ENCODE peak calls at places on chromosomes 6 and 20, in seven cellular contexts. One of them, this sample, is unnamed.

GRCh38 chr6:125789576-125790402 is 971 bp upstream of the NCOA7 start:
- DNase-seq in AG10803: peak
- DNase-seq in endothelial cell: peak
- DNase-seq in HTR-8/SVneo: no peak
- DNase-seq in activated T-cell treated with anti-CD3 and anti-CD28 coated beads, Interleukin-2, amount 50 U/mL, for 72 hours: peak
- DNase-seq in T-helper 1 cell: peak
- DNase-seq in fibroblast of lung: peak
- DNase-seq in this sample: no peak

GRCh38 chr6:33826537-33826936 is 22.7 kb upstream of the MLN start:
- DNase-seq in fibroblast of lung: no peak
- DNase-seq in endothelial cell: no peak
- DNase-seq in HTR-8/SVneo: no peak
- DNase-seq in AG10803: no peak
- DNase-seq in T-helper 1 cell: no peak
- DNase-seq in activated T-cell treated with anti-CD3 and anti-CD28 coated beads, Interleukin-2, amount 50 U/mL, for 72 hours: no peak
- DNase-seq in this sample: peak

GRCh38 chr6:20715135-20715806 is 181.0 kb downstream of the CDKAL1 start:
- DNase-seq in fibroblast of lung: no peak
- DNase-seq in AG10803: no peak
- DNase-seq in HTR-8/SVneo: no peak
- DNase-seq in activated T-cell treated with anti-CD3 and anti-CD28 coated beads, Interleukin-2, amount 50 U/mL, for 72 hours: no peak
- DNase-seq in endothelial cell: no peak
- DNase-seq in T-helper 1 cell: no peak
- DNase-seq in this sample: no peak

GRCh38 chr20:10863337-10864060 is 189.7 kb upstream of the JAG1 start:
- DNase-seq in activated T-cell treated with anti-CD3 and anti-CD28 coated beads, Interleukin-2, amount 50 U/mL, for 72 hours: no peak
- DNase-seq in T-helper 1 cell: no peak
- DNase-seq in AG10803: peak
- DNase-seq in HTR-8/SVneo: no peak
- DNase-seq in endothelial cell: no peak
- DNase-seq in fibroblast of lung: peak
- DNase-seq in this sample: no peak

GRCh38 chr20:64057628-64058498 is 5.1 kb upstream of the TCEA2 start:
- DNase-seq in T-helper 1 cell: peak
- DNase-seq in HTR-8/SVneo: peak
- DNase-seq in AG10803: peak
- DNase-seq in endothelial cell: peak
- DNase-seq in fibroblast of lung: peak
- DNase-seq in activated T-cell treated with anti-CD3 and anti-CD28 coated beads, Interleukin-2, amount 50 U/mL, for 72 hours: peak
- DNase-seq in this sample: peak

GRCh38 chr20:57181639-57182038 is 84.8 kb downstream of the BMP7 start:
- DNase-seq in activated T-cell treated with anti-CD3 and anti-CD28 coated beads, Interleukin-2, amount 50 U/mL, for 72 hours: no peak
- DNase-seq in fibroblast of lung: no peak
- DNase-seq in T-helper 1 cell: no peak
- DNase-seq in endothelial cell: no peak
- DNase-seq in HTR-8/SVneo: no peak
- DNase-seq in AG10803: no peak
- DNase-seq in this sample: no peak

GRCh38 chr20:58020656-58021454 is 207.6 kb downstream of the ANKRD60 start:
- DNase-seq in fibroblast of lung: no peak
- DNase-seq in T-helper 1 cell: no peak
- DNase-seq in activated T-cell treated with anti-CD3 and anti-CD28 coated beads, Interleukin-2, amount 50 U/mL, for 72 hours: no peak
- DNase-seq in endothelial cell: no peak
- DNase-seq in HTR-8/SVneo: no peak
- DNase-seq in AG10803: no peak
- DNase-seq in this sample: peak

GRCh38 chr20:48278961-48279481 is 493.7 kb upstream of the SULF2 start:
- DNase-seq in activated T-cell treated with anti-CD3 and anti-CD28 coated beads, Interleukin-2, amount 50 U/mL, for 72 hours: no peak
- DNase-seq in HTR-8/SVneo: no peak
- DNase-seq in endothelial cell: no peak
- DNase-seq in fibroblast of lung: no peak
- DNase-seq in T-helper 1 cell: no peak
- DNase-seq in AG10803: no peak
- DNase-seq in this sample: no peak

GRCh38 chr6:23180504-23181293 is 611.3 kb downstream of the HDGFL1 start:
- DNase-seq in T-helper 1 cell: no peak
- DNase-seq in endothelial cell: no peak
- DNase-seq in HTR-8/SVneo: no peak
- DNase-seq in activated T-cell treated with anti-CD3 and anti-CD28 coated beads, Interleukin-2, amount 50 U/mL, for 72 hours: no peak
- DNase-seq in fibroblast of lung: peak
- DNase-seq in AG10803: peak
- DNase-seq in this sample: no peak

GRCh38 chr6:12467706-12468670 is 177.8 kb downstream of the EDN1 start:
- DNase-seq in T-helper 1 cell: no peak
- DNase-seq in endothelial cell: no peak
- DNase-seq in fibroblast of lung: no peak
- DNase-seq in AG10803: peak
- DNase-seq in activated T-cell treated with anti-CD3 and anti-CD28 coated beads, Interleukin-2, amount 50 U/mL, for 72 hours: no peak
- DNase-seq in HTR-8/SVneo: no peak
- DNase-seq in this sample: no peak

GRCh38 chr6:168447282-168447681 is 6.3 kb downstream of the SMOC2 start:
- DNase-seq in fibroblast of lung: no peak
- DNase-seq in AG10803: no peak
- DNase-seq in HTR-8/SVneo: no peak
- DNase-seq in endothelial cell: no peak
- DNase-seq in activated T-cell treated with anti-CD3 and anti-CD28 coated beads, Interleukin-2, amount 50 U/mL, for 72 hours: no peak
- DNase-seq in T-helper 1 cell: no peak
- DNase-seq in this sample: no peak

GRCh38 chr6:68651018-68651985 is 16.2 kb downstream of the ADGRB3 start:
- DNase-seq in endothelial cell: no peak
- DNase-seq in activated T-cell treated with anti-CD3 and anti-CD28 coated beads, Interleukin-2, amount 50 U/mL, for 72 hours: no peak
- DNase-seq in T-helper 1 cell: no peak
- DNase-seq in fibroblast of lung: peak
- DNase-seq in HTR-8/SVneo: no peak
- DNase-seq in AG10803: peak
- DNase-seq in this sample: no peak

GRCh38 chr20:37711987-37712961 is 18.4 kb downstream of the CTNNBL1 start:
- DNase-seq in AG10803: no peak
- DNase-seq in HTR-8/SVneo: no peak
- DNase-seq in activated T-cell treated with anti-CD3 and anti-CD28 coated beads, Interleukin-2, amount 50 U/mL, for 72 hours: no peak
- DNase-seq in T-helper 1 cell: no peak
- DNase-seq in fibroblast of lung: no peak
- DNase-seq in endothelial cell: no peak
- DNase-seq in this sample: no peak

GRCh38 chr20:38061109-38061508 is 27.6 kb downstream of the RPRD1B start:
- DNase-seq in T-helper 1 cell: no peak
- DNase-seq in endothelial cell: no peak
- DNase-seq in AG10803: no peak
- DNase-seq in fibroblast of lung: no peak
- DNase-seq in activated T-cell treated with anti-CD3 and anti-CD28 coated beads, Interleukin-2, amount 50 U/mL, for 72 hours: no peak
- DNase-seq in HTR-8/SVneo: no peak
- DNase-seq in this sample: no peak

GRCh38 chr20:63855363-63856110 is 5.8 kb upstream of the ABHD16B start:
- DNase-seq in T-helper 1 cell: no peak
- DNase-seq in endothelial cell: no peak
- DNase-seq in fibroblast of lung: no peak
- DNase-seq in AG10803: no peak
- DNase-seq in activated T-cell treated with anti-CD3 and anti-CD28 coated beads, Interleukin-2, amount 50 U/mL, for 72 hours: no peak
- DNase-seq in HTR-8/SVneo: no peak
- DNase-seq in this sample: peak

GRCh38 chr20:36836591-36837329 is 39.2 kb upstream of the TLDC2 start:
- DNase-seq in fibroblast of lung: peak
- DNase-seq in endothelial cell: peak
- DNase-seq in HTR-8/SVneo: peak
- DNase-seq in activated T-cell treated with anti-CD3 and anti-CD28 coated beads, Interleukin-2, amount 50 U/mL, for 72 hours: peak
- DNase-seq in T-helper 1 cell: peak
- DNase-seq in AG10803: peak
- DNase-seq in this sample: peak

GRCh38 chr6:145532361-145532760 is 203.0 kb downstream of the EPM2A start:
- DNase-seq in endothelial cell: no peak
- DNase-seq in activated T-cell treated with anti-CD3 and anti-CD28 coated beads, Interleukin-2, amount 50 U/mL, for 72 hours: no peak
- DNase-seq in T-helper 1 cell: no peak
- DNase-seq in HTR-8/SVneo: no peak
- DNase-seq in fibroblast of lung: no peak
- DNase-seq in AG10803: no peak
- DNase-seq in this sample: no peak

GRCh38 chr20:63881451-63882226 is 13.3 kb upstream of the DNAJC5 start:
- DNase-seq in fibroblast of lung: no peak
- DNase-seq in AG10803: no peak
- DNase-seq in HTR-8/SVneo: no peak
- DNase-seq in activated T-cell treated with anti-CD3 and anti-CD28 coated beads, Interleukin-2, amount 50 U/mL, for 72 hours: no peak
- DNase-seq in T-helper 1 cell: no peak
- DNase-seq in endothelial cell: no peak
- DNase-seq in this sample: peak

GRCh38 chr6:93036835-93037234 is 382.5 kb downstream of the EPHA7 start:
- DNase-seq in fibroblast of lung: peak
- DNase-seq in activated T-cell treated with anti-CD3 and anti-CD28 coated beads, Interleukin-2, amount 50 U/mL, for 72 hours: no peak
- DNase-seq in T-helper 1 cell: peak
- DNase-seq in endothelial cell: no peak
- DNase-seq in HTR-8/SVneo: no peak
- DNase-seq in AG10803: no peak
- DNase-seq in this sample: no peak

GRCh38 chr6:106666290-106667021 is 37.1 kb downstream of the QRSL1 start:
- DNase-seq in fibroblast of lung: no peak
- DNase-seq in activated T-cell treated with anti-CD3 and anti-CD28 coated beads, Interleukin-2, amount 50 U/mL, for 72 hours: no peak
- DNase-seq in AG10803: no peak
- DNase-seq in T-helper 1 cell: no peak
- DNase-seq in endothelial cell: no peak
- DNase-seq in HTR-8/SVneo: no peak
- DNase-seq in this sample: no peak

GRCh38 chr20:10519361-10520048 is 84.4 kb downstream of the SLX4IP start:
- DNase-seq in HTR-8/SVneo: no peak
- DNase-seq in AG10803: peak
- DNase-seq in fibroblast of lung: no peak
- DNase-seq in T-helper 1 cell: peak
- DNase-seq in activated T-cell treated with anti-CD3 and anti-CD28 coated beads, Interleukin-2, amount 50 U/mL, for 72 hours: no peak
- DNase-seq in endothelial cell: no peak
- DNase-seq in this sample: no peak

GRCh38 chr6:168055696-168056489 is 23.1 kb downstream of the FRMD1 start:
- DNase-seq in endothelial cell: no peak
- DNase-seq in activated T-cell treated with anti-CD3 and anti-CD28 coated beads, Interleukin-2, amount 50 U/mL, for 72 hours: no peak
- DNase-seq in AG10803: no peak
- DNase-seq in HTR-8/SVneo: no peak
- DNase-seq in T-helper 1 cell: no peak
- DNase-seq in fibroblast of lung: no peak
- DNase-seq in this sample: no peak

GRCh38 chr6:128438311-128438916 is 82.0 kb downstream of the PTPRK start:
- DNase-seq in HTR-8/SVneo: no peak
- DNase-seq in activated T-cell treated with anti-CD3 and anti-CD28 coated beads, Interleukin-2, amount 50 U/mL, for 72 hours: no peak
- DNase-seq in fibroblast of lung: peak
- DNase-seq in endothelial cell: no peak
- DNase-seq in T-helper 1 cell: no peak
- DNase-seq in AG10803: no peak
- DNase-seq in this sample: no peak

GRCh38 chr6:144661101-144661806 is 376.1 kb downstream of the UTRN start:
- DNase-seq in fibroblast of lung: peak
- DNase-seq in HTR-8/SVneo: no peak
- DNase-seq in endothelial cell: no peak
- DNase-seq in T-helper 1 cell: no peak
- DNase-seq in activated T-cell treated with anti-CD3 and anti-CD28 coated beads, Interleukin-2, amount 50 U/mL, for 72 hours: no peak
- DNase-seq in AG10803: peak
- DNase-seq in this sample: no peak

GRCh38 chr20:64140421-64140820 is 23.8 kb upstream of the MYT1 start:
- DNase-seq in activated T-cell treated with anti-CD3 and anti-CD28 coated beads, Interleukin-2, amount 50 U/mL, for 72 hours: no peak
- DNase-seq in T-helper 1 cell: no peak
- DNase-seq in AG10803: no peak
- DNase-seq in fibroblast of lung: no peak
- DNase-seq in endothelial cell: no peak
- DNase-seq in HTR-8/SVneo: no peak
- DNase-seq in this sample: peak

GRCh38 chr20:57450931-57451330 is 59.7 kb downstream of the RBM38 start:
- DNase-seq in fibroblast of lung: no peak
- DNase-seq in activated T-cell treated with anti-CD3 and anti-CD28 coated beads, Interleukin-2, amount 50 U/mL, for 72 hours: no peak
- DNase-seq in AG10803: no peak
- DNase-seq in endothelial cell: no peak
- DNase-seq in T-helper 1 cell: no peak
- DNase-seq in HTR-8/SVneo: no peak
- DNase-seq in this sample: peak

GRCh38 chr6:4451718-4452117 is 316.3 kb upstream of the ECI2 start:
- DNase-seq in HTR-8/SVneo: no peak
- DNase-seq in endothelial cell: no peak
- DNase-seq in activated T-cell treated with anti-CD3 and anti-CD28 coated beads, Interleukin-2, amount 50 U/mL, for 72 hours: no peak
- DNase-seq in fibroblast of lung: no peak
- DNase-seq in T-helper 1 cell: no peak
- DNase-seq in AG10803: no peak
- DNase-seq in this sample: no peak

GRCh38 chr6:125790403-125791150 is at the start of gene NCOA7:
- DNase-seq in fibroblast of lung: peak
- DNase-seq in activated T-cell treated with anti-CD3 and anti-CD28 coated beads, Interleukin-2, amount 50 U/mL, for 72 hours: peak
- DNase-seq in endothelial cell: peak
- DNase-seq in T-helper 1 cell: peak
- DNase-seq in AG10803: peak
- DNase-seq in HTR-8/SVneo: peak
- DNase-seq in this sample: peak

GRCh38 chr20:35283441-35284266 is 918 bp downstream of the EIF6 start:
- DNase-seq in activated T-cell treated with anti-CD3 and anti-CD28 coated beads, Interleukin-2, amount 50 U/mL, for 72 hours: no peak
- DNase-seq in HTR-8/SVneo: no peak
- DNase-seq in T-helper 1 cell: no peak
- DNase-seq in AG10803: no peak
- DNase-seq in fibroblast of lung: no peak
- DNase-seq in endothelial cell: no peak
- DNase-seq in this sample: no peak

GRCh38 chr6:12761376-12762115 is 45.0 kb downstream of the PHACTR1 start:
- DNase-seq in fibroblast of lung: no peak
- DNase-seq in activated T-cell treated with anti-CD3 and anti-CD28 coated beads, Interleukin-2, amount 50 U/mL, for 72 hours: no peak
- DNase-seq in AG10803: peak
- DNase-seq in T-helper 1 cell: no peak
- DNase-seq in endothelial cell: no peak
- DNase-seq in HTR-8/SVneo: no peak
- DNase-seq in this sample: no peak

GRCh38 chr6:26249709-26249958 is 115.4 kb upstream of the BTN3A2 start:
- DNase-seq in AG10803: no peak
- DNase-seq in fibroblast of lung: no peak
- DNase-seq in activated T-cell treated with anti-CD3 and anti-CD28 coated beads, Interleukin-2, amount 50 U/mL, for 72 hours: no peak
- DNase-seq in HTR-8/SVneo: no peak
- DNase-seq in endothelial cell: no peak
- DNase-seq in T-helper 1 cell: peak
- DNase-seq in this sample: no peak

GRCh38 chr6:36765190-36765941 is 67.7 kb downstream of the RAB44 start:
- DNase-seq in AG10803: no peak
- DNase-seq in T-helper 1 cell: no peak
- DNase-seq in fibroblast of lung: no peak
- DNase-seq in endothelial cell: no peak
- DNase-seq in HTR-8/SVneo: no peak
- DNase-seq in activated T-cell treated with anti-CD3 and anti-CD28 coated beads, Interleukin-2, amount 50 U/mL, for 72 hours: no peak
- DNase-seq in this sample: no peak

This sample was measured in RWPE2.